ENCODE peak calls at places on chromosomes 11 and 22, in seven cellular contexts. One of them, this sample, is unnamed.

GRCh38 chr11:250740-251299 is 14.0 kb downstream of the PSMD13 start:
- DNase-seq in right cardiac atrium: peak; percentile 76
- DNase-seq in mesendoderm: peak; percentile 80
- DNase-seq in foreskin keratinocyte: no peak
- DNase-seq in caudate nucleus: peak; percentile 39
- DNase-seq in CD4-positive, CD25-positive, alpha-beta regulatory T cell: peak; percentile 76
- DNase-seq in sigmoid colon: peak; percentile 72
- DNase-seq in this sample: no peak

GRCh38 chr22:43755452-43755851 is 56.7 kb downstream of the EFCAB6 start:
- DNase-seq in right cardiac atrium: no peak
- DNase-seq in caudate nucleus: no peak
- DNase-seq in CD4-positive, CD25-positive, alpha-beta regulatory T cell: no peak
- DNase-seq in mesendoderm: no peak
- DNase-seq in foreskin keratinocyte: no peak
- DNase-seq in sigmoid colon: no peak
- DNase-seq in this sample: no peak

GRCh38 chr11:7851391-7851790 is 54.6 kb upstream of the OR5P2 start:
- DNase-seq in right cardiac atrium: no peak
- DNase-seq in mesendoderm: peak; percentile 33
- DNase-seq in sigmoid colon: no peak
- DNase-seq in caudate nucleus: no peak
- DNase-seq in foreskin keratinocyte: no peak
- DNase-seq in CD4-positive, CD25-positive, alpha-beta regulatory T cell: no peak
- DNase-seq in this sample: no peak

GRCh38 chr11:101022256-101022655 is 107.4 kb downstream of the PGR start:
- DNase-seq in caudate nucleus: no peak
- DNase-seq in foreskin keratinocyte: no peak
- DNase-seq in mesendoderm: no peak
- DNase-seq in right cardiac atrium: no peak
- DNase-seq in CD4-positive, CD25-positive, alpha-beta regulatory T cell: no peak
- DNase-seq in sigmoid colon: no peak
- DNase-seq in this sample: no peak

GRCh38 chr22:23197836-23198235 is 17.5 kb downstream of the BCR start:
- DNase-seq in sigmoid colon: no peak
- DNase-seq in CD4-positive, CD25-positive, alpha-beta regulatory T cell: no peak
- DNase-seq in mesendoderm: no peak
- DNase-seq in foreskin keratinocyte: no peak
- DNase-seq in caudate nucleus: no peak
- DNase-seq in right cardiac atrium: no peak
- DNase-seq in this sample: peak; percentile 34

GRCh38 chr22:41539146-41540005 is 4.9 kb downstream of the POLR3H start:
- DNase-seq in mesendoderm: no peak
- DNase-seq in caudate nucleus: no peak
- DNase-seq in right cardiac atrium: peak; percentile 12
- DNase-seq in sigmoid colon: no peak
- DNase-seq in foreskin keratinocyte: no peak
- DNase-seq in CD4-positive, CD25-positive, alpha-beta regulatory T cell: no peak
- DNase-seq in this sample: no peak

GRCh38 chr11:33063326-33063775 is 24.0 kb downstream of the TCP11L1 start:
- DNase-seq in mesendoderm: no peak
- DNase-seq in caudate nucleus: no peak
- DNase-seq in right cardiac atrium: no peak
- DNase-seq in sigmoid colon: no peak
- DNase-seq in foreskin keratinocyte: peak; percentile 66
- DNase-seq in CD4-positive, CD25-positive, alpha-beta regulatory T cell: no peak
- DNase-seq in this sample: no peak

GRCh38 chr11:92453055-92453454 is 228.4 kb downstream of the FAT3 start:
- DNase-seq in foreskin keratinocyte: peak; percentile 46
- DNase-seq in mesendoderm: no peak
- DNase-seq in sigmoid colon: no peak
- DNase-seq in right cardiac atrium: no peak
- DNase-seq in caudate nucleus: no peak
- DNase-seq in CD4-positive, CD25-positive, alpha-beta regulatory T cell: no peak
- DNase-seq in this sample: no peak

GRCh38 chr11:117316197-117316961 is at the start of gene BACE1:
- DNase-seq in CD4-positive, CD25-positive, alpha-beta regulatory T cell: no peak
- DNase-seq in caudate nucleus: peak; percentile 91
- DNase-seq in foreskin keratinocyte: peak; percentile 46
- DNase-seq in sigmoid colon: peak; percentile 92
- DNase-seq in right cardiac atrium: peak; percentile 93
- DNase-seq in mesendoderm: peak; percentile 96
- DNase-seq in this sample: peak; percentile 92

GRCh38 chr11:115141221-115141620 is 363.0 kb downstream of the CADM1 start:
- DNase-seq in mesendoderm: no peak
- DNase-seq in foreskin keratinocyte: no peak
- DNase-seq in caudate nucleus: no peak
- DNase-seq in sigmoid colon: no peak
- DNase-seq in right cardiac atrium: no peak
- DNase-seq in CD4-positive, CD25-positive, alpha-beta regulatory T cell: no peak
- DNase-seq in this sample: peak; percentile 29

GRCh38 chr11:120108785-120109168 is 29.1 kb downstream of the TRIM29 start:
- DNase-seq in sigmoid colon: no peak
- DNase-seq in caudate nucleus: no peak
- DNase-seq in CD4-positive, CD25-positive, alpha-beta regulatory T cell: no peak
- DNase-seq in foreskin keratinocyte: no peak
- DNase-seq in right cardiac atrium: no peak
- DNase-seq in mesendoderm: no peak
- DNase-seq in this sample: no peak

GRCh38 chr11:45385844-45386243 is 99.7 kb upstream of the SYT13 start:
- DNase-seq in caudate nucleus: no peak
- DNase-seq in sigmoid colon: no peak
- DNase-seq in CD4-positive, CD25-positive, alpha-beta regulatory T cell: peak; percentile 52
- DNase-seq in mesendoderm: no peak
- DNase-seq in right cardiac atrium: no peak
- DNase-seq in foreskin keratinocyte: no peak
- DNase-seq in this sample: no peak

GRCh38 chr11:8870461-8871282 is 40.3 kb upstream of the AKIP1 start:
- DNase-seq in sigmoid colon: peak; percentile 79
- DNase-seq in mesendoderm: peak; percentile 86
- DNase-seq in caudate nucleus: peak; percentile 58
- DNase-seq in CD4-positive, CD25-positive, alpha-beta regulatory T cell: no peak
- DNase-seq in foreskin keratinocyte: peak; percentile 55
- DNase-seq in right cardiac atrium: peak; percentile 84
- DNase-seq in this sample: peak; percentile 87

GRCh38 chr22:46654927-46655595 is 34.9 kb downstream of the GRAMD4 start:
- DNase-seq in CD4-positive, CD25-positive, alpha-beta regulatory T cell: no peak
- DNase-seq in sigmoid colon: no peak
- DNase-seq in foreskin keratinocyte: no peak
- DNase-seq in right cardiac atrium: no peak
- DNase-seq in mesendoderm: no peak
- DNase-seq in caudate nucleus: no peak
- DNase-seq in this sample: no peak

GRCh38 chr11:75311858-75312288 is 39.6 kb downstream of the ARRB1 start:
- DNase-seq in mesendoderm: peak; percentile 31
- DNase-seq in caudate nucleus: no peak
- DNase-seq in foreskin keratinocyte: no peak
- DNase-seq in CD4-positive, CD25-positive, alpha-beta regulatory T cell: no peak
- DNase-seq in sigmoid colon: peak; percentile 91
- DNase-seq in right cardiac atrium: peak; percentile 95
- DNase-seq in this sample: peak; percentile 89

GRCh38 chr11:57515332-57516060 is at the start of gene SLC43A1:
- DNase-seq in sigmoid colon: peak; percentile 86
- DNase-seq in foreskin keratinocyte: no peak
- DNase-seq in mesendoderm: no peak
- DNase-seq in right cardiac atrium: peak; percentile 89
- DNase-seq in caudate nucleus: no peak
- DNase-seq in CD4-positive, CD25-positive, alpha-beta regulatory T cell: no peak
- DNase-seq in this sample: peak; percentile 88

GRCh38 chr11:46015941-46016340 is 93.5 kb downstream of the LARGE2 start:
- DNase-seq in right cardiac atrium: no peak
- DNase-seq in caudate nucleus: no peak
- DNase-seq in sigmoid colon: no peak
- DNase-seq in foreskin keratinocyte: no peak
- DNase-seq in mesendoderm: no peak
- DNase-seq in CD4-positive, CD25-positive, alpha-beta regulatory T cell: no peak
- DNase-seq in this sample: no peak

GRCh38 chr11:103648670-103649400 is 387.6 kb upstream of the DDI1 start:
- DNase-seq in mesendoderm: no peak
- DNase-seq in foreskin keratinocyte: peak; percentile 43
- DNase-seq in right cardiac atrium: no peak
- DNase-seq in sigmoid colon: no peak
- DNase-seq in CD4-positive, CD25-positive, alpha-beta regulatory T cell: no peak
- DNase-seq in caudate nucleus: no peak
- DNase-seq in this sample: no peak

GRCh38 chr11:12746593-12747097 is 72.4 kb downstream of the TEAD1 start:
- DNase-seq in caudate nucleus: no peak
- DNase-seq in mesendoderm: peak; percentile 98
- DNase-seq in CD4-positive, CD25-positive, alpha-beta regulatory T cell: no peak
- DNase-seq in sigmoid colon: peak; percentile 77
- DNase-seq in foreskin keratinocyte: peak; percentile 59
- DNase-seq in right cardiac atrium: peak; percentile 91
- DNase-seq in this sample: peak; percentile 91

GRCh38 chr22:30694638-30695350 is at the start of gene OSBP2:
- DNase-seq in mesendoderm: no peak
- DNase-seq in foreskin keratinocyte: no peak
- DNase-seq in sigmoid colon: peak; percentile 62
- DNase-seq in right cardiac atrium: peak; percentile 75
- DNase-seq in caudate nucleus: peak; percentile 46
- DNase-seq in CD4-positive, CD25-positive, alpha-beta regulatory T cell: peak; percentile 33
- DNase-seq in this sample: peak; percentile 84

GRCh38 chr11:13324709-13325108 is 47.1 kb downstream of the BMAL1 start:
- DNase-seq in foreskin keratinocyte: no peak
- DNase-seq in sigmoid colon: no peak
- DNase-seq in caudate nucleus: no peak
- DNase-seq in mesendoderm: no peak
- DNase-seq in right cardiac atrium: no peak
- DNase-seq in CD4-positive, CD25-positive, alpha-beta regulatory T cell: no peak
- DNase-seq in this sample: no peak

GRCh38 chr11:69958308-69958707 is 119.8 kb upstream of the ANO1 start:
- DNase-seq in right cardiac atrium: no peak
- DNase-seq in caudate nucleus: no peak
- DNase-seq in sigmoid colon: no peak
- DNase-seq in CD4-positive, CD25-positive, alpha-beta regulatory T cell: no peak
- DNase-seq in foreskin keratinocyte: no peak
- DNase-seq in mesendoderm: no peak
- DNase-seq in this sample: no peak

GRCh38 chr11:117604349-117604995 is 192.5 kb downstream of the DSCAML1 start:
- DNase-seq in foreskin keratinocyte: no peak
- DNase-seq in sigmoid colon: peak; percentile 55
- DNase-seq in caudate nucleus: no peak
- DNase-seq in CD4-positive, CD25-positive, alpha-beta regulatory T cell: no peak
- DNase-seq in right cardiac atrium: peak; percentile 69
- DNase-seq in mesendoderm: no peak
- DNase-seq in this sample: no peak

GRCh38 chr22:34055525-34056200 is 135.4 kb upstream of the LARGE1 start:
- DNase-seq in mesendoderm: peak; percentile 95
- DNase-seq in foreskin keratinocyte: no peak
- DNase-seq in CD4-positive, CD25-positive, alpha-beta regulatory T cell: no peak
- DNase-seq in sigmoid colon: no peak
- DNase-seq in caudate nucleus: no peak
- DNase-seq in right cardiac atrium: no peak
- DNase-seq in this sample: no peak

DNA sequence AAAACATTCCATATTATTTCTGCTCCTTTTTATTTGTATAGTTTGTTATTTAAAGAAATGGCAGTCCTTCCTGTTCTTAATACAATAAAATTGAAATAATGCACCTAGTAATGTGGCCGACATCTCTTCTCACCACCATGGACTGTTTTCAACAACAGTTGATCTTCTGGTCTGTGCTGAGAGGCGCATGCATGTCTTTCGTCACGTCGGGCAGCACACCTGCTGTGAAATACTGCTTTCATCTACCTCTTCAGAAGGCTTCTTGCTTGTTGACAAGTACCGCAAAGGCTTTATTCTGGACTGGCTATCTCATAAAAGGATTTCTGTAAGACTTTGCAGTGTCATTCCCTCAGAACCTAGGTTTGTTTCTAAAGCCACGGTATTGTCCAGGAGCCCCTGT is 13.9 kb upstream of the MYO18B start:
- DNase-seq in mesendoderm: no peak
- DNase-seq in sigmoid colon: no peak
- DNase-seq in foreskin keratinocyte: no peak
- DNase-seq in caudate nucleus: no peak
- DNase-seq in right cardiac atrium: no peak
- DNase-seq in CD4-positive, CD25-positive, alpha-beta regulatory T cell: no peak
- DNase-seq in this sample: no peak
- H3K27ac ChIP-seq in mesendoderm: no peak overlapping the region
- H3K27ac ChIP-seq in sigmoid colon: no peak overlapping the region
- H3K27ac ChIP-seq in foreskin keratinocyte: no peak overlapping the region
- H3K27ac ChIP-seq in caudate nucleus: no peak overlapping the region
- H3K27ac ChIP-seq in right cardiac atrium: no peak overlapping the region
- H3K27ac ChIP-seq in CD4-positive, CD25-positive, alpha-beta regulatory T cell: no peak overlapping the region
- H3K27ac ChIP-seq in this sample: no peak overlapping the region

DNA sequence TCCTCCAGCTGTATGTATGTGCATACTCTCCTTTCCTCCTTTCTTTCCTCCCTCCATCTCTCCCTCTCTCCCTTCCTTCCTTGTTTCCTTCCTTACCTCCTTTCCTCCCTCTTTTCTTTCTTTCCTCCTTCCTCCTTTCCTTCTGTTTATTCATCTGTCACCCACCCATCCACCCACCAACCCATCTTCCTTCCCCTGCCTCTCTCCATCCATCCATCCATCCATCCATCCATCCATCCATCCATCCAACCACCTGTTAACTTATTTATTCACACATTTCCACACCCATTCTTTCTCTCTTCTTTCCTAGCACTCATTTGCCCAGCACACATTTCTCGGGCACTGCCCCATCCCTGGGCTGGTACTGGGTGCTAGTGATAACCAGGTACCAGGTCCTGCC is 443.9 kb downstream of the MIAT start:
- DNase-seq in right cardiac atrium: no peak
- DNase-seq in sigmoid colon: no peak
- DNase-seq in foreskin keratinocyte: no peak
- DNase-seq in caudate nucleus: no peak
- DNase-seq in mesendoderm: no peak
- DNase-seq in CD4-positive, CD25-positive, alpha-beta regulatory T cell: no peak
- DNase-seq in this sample: no peak
- H3K27ac ChIP-seq in right cardiac atrium: no peak overlapping the region
- H3K27ac ChIP-seq in sigmoid colon: no peak overlapping the region
- H3K27ac ChIP-seq in foreskin keratinocyte: no peak overlapping the region
- H3K27ac ChIP-seq in caudate nucleus: no peak overlapping the region
- H3K27ac ChIP-seq in mesendoderm: no peak overlapping the region
- H3K27ac ChIP-seq in CD4-positive, CD25-positive, alpha-beta regulatory T cell: no peak overlapping the region
- H3K27ac ChIP-seq in this sample: no peak overlapping the region

DNA sequence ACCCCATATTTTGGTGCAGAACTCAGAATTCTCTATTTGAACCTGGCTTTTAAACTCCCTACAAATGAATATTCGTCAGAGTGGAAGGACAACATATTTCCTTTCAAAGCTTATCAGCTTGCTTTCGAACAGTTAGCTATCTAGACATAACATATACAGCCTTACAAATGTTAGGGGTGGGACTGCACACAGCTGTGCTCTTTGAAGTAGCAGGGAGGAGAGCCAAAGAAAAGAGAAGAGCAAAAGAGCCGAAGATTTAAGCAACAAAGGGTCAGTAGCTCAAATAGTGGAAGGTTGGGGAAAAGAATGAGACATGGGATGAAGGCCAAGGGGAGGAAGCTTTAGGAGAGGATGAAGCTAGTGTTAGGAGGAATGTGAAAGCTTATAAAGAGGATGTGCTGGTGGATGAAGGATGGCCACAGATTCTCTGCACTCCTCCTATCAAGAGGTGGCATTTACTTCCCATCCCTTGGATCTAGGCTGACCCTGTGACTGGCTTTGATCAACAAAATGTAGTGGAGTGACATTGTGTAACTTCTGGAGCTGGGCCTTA is 31.8 kb upstream of the IGSF22 start:
- DNase-seq in sigmoid colon: no peak
- DNase-seq in foreskin keratinocyte: no peak
- DNase-seq in right cardiac atrium: no peak
- DNase-seq in mesendoderm: no peak
- DNase-seq in caudate nucleus: no peak
- DNase-seq in CD4-positive, CD25-positive, alpha-beta regulatory T cell: no peak
- DNase-seq in this sample: no peak
- H3K27ac ChIP-seq in sigmoid colon: no peak overlapping the region
- H3K27ac ChIP-seq in foreskin keratinocyte: no peak overlapping the region
- H3K27ac ChIP-seq in right cardiac atrium: no peak overlapping the region
- H3K27ac ChIP-seq in mesendoderm: no peak overlapping the region
- H3K27ac ChIP-seq in caudate nucleus: no peak overlapping the region
- H3K27ac ChIP-seq in CD4-positive, CD25-positive, alpha-beta regulatory T cell: no peak overlapping the region
- H3K27ac ChIP-seq in this sample: no peak overlapping the region

GRCh38 chr11:10325398-10326079 is 20.7 kb downstream of the ADM start:
- DNase-seq in mesendoderm: no peak
- DNase-seq in right cardiac atrium: no peak
- DNase-seq in sigmoid colon: no peak
- DNase-seq in caudate nucleus: no peak
- DNase-seq in foreskin keratinocyte: no peak
- DNase-seq in CD4-positive, CD25-positive, alpha-beta regulatory T cell: no peak
- DNase-seq in this sample: no peak
- H3K27ac ChIP-seq in mesendoderm: no peak overlapping the region
- H3K27ac ChIP-seq in right cardiac atrium: peak overlapping the region; percentile 6
- H3K27ac ChIP-seq in sigmoid colon: peak overlapping the region; percentile 81
- H3K27ac ChIP-seq in caudate nucleus: no peak overlapping the region
- H3K27ac ChIP-seq in foreskin keratinocyte: no peak overlapping the region
- H3K27ac ChIP-seq in CD4-positive, CD25-positive, alpha-beta regulatory T cell: no peak overlapping the region
- H3K27ac ChIP-seq in this sample: no peak overlapping the region